ENCODE peak calls at places on chromosomes 2 and 18, in eight cellular contexts. J is lower leg skin, V is uterus, B is foreskin fibroblast, O is A549, G is GM12864, Q is upper lobe of right lung, H is stomach. C is an unnamed sample.
A peak's percentile ranks its signal among the peaks of the same experiment; 100 is the strongest.

GRCh38 chr2:219111375-219112069 is 49.1 kb downstream of the NHEJ1 start:
- DNase-seq in Q (no peak), G (no peak), H (peak; percentile 40), J (no peak), V (no peak), O (no peak), B (no peak), C (no peak)

GRCh38 chr18:57787068-57787682 is 15.9 kb downstream of the ATP8B1 start:
- DNase-seq in V (no peak), H (no peak), O (no peak), Q (no peak), J (no peak), B (no peak), G (no peak), C (no peak)

GRCh38 chr18:46429130-46429529 is 227.9 kb downstream of the LOXHD1 start:
- DNase-seq in G (no peak), V (no peak), H (no peak), Q (no peak), O (no peak), J (no peak), B (no peak), C (no peak)

GRCh38 chr2:7127687-7128086 is 210.5 kb downstream of the RNF144A start:
- DNase-seq in V (no peak), J (no peak), O (no peak), Q (no peak), G (no peak), H (no peak), B (no peak), C (no peak)

GRCh38 chr2:6923319-6923718 is 6.1 kb downstream of the RNF144A start:
- DNase-seq in Q (no peak), J (no peak), V (no peak), O (no peak), B (no peak), H (no peak), G (no peak), C (no peak)

GRCh38 chr2:158546412-158547144 is 89.8 kb downstream of the PKP4 start:
- DNase-seq in G (no peak), O (no peak), Q (no peak), H (no peak), J (no peak), B (no peak), V (no peak), C (no peak)

GRCh38 chr2:173612354-173612753 is 257.7 kb downstream of the CDCA7 start:
- DNase-seq in B (no peak), H (no peak), V (no peak), Q (no peak), O (no peak), J (no peak), G (no peak), C (no peak)

GRCh38 chr2:206004004-206004693 is 81.8 kb downstream of the INO80D start:
- DNase-seq in O (no peak), J (no peak), B (no peak), H (no peak), G (no peak), Q (no peak), V (no peak), C (peak; percentile 35)

GRCh38 chr18:75218524-75218923 is 7.9 kb downstream of the TSHZ1 start:
- DNase-seq in J (no peak), B (no peak), O (no peak), Q (no peak), V (no peak), G (no peak), H (no peak), C (no peak)

GRCh38 chr18:48534364-48534763 is 4.5 kb upstream of the CTIF start:
- DNase-seq in V (no peak), O (no peak), B (peak; percentile 82), J (no peak), Q (no peak), H (no peak), G (no peak), C (peak; percentile 86)

GRCh38 chr2:69184224-69184623 is 171.2 kb downstream of the ANTXR1 start:
- DNase-seq in B (peak; percentile 45), V (no peak), H (no peak), O (no peak), Q (no peak), G (no peak), J (peak; percentile 65), C (no peak)

GRCh38 chr2:31765078-31765835 is 184.5 kb upstream of the SRD5A2 start:
- DNase-seq in J (no peak), O (no peak), B (no peak), H (no peak), Q (no peak), G (no peak), V (no peak), C (no peak)

GRCh38 chr18:3747176-3747973 is 297.4 kb downstream of the TGIF1 start:
- DNase-seq in J (peak; percentile 26), Q (no peak), V (no peak), O (no peak), B (peak; percentile 3), G (no peak), H (no peak), C (peak; percentile 76)

GRCh38 chr2:113061241-113061640 is 2.2 kb downstream of the IL36RN start:
- DNase-seq in J (no peak), Q (no peak), G (no peak), H (no peak), V (no peak), B (no peak), O (no peak), C (no peak)

GRCh38 chr2:209688388-209688787 is 83.2 kb upstream of the UNC80 start:
- DNase-seq in V (no peak), H (no peak), B (no peak), J (no peak), Q (no peak), G (no peak), O (no peak), C (peak; percentile 22)

GRCh38 chr18:11501352-11501751 is 108.0 kb upstream of the SLC35G4 start:
- DNase-seq in B (no peak), Q (no peak), H (no peak), V (no peak), G (no peak), O (no peak), J (no peak), C (no peak)

GRCh38 chr2:172198908-172199307 is 96.2 kb upstream of the DLX2 start:
- DNase-seq in J (no peak), Q (no peak), O (no peak), H (no peak), V (no peak), G (no peak), B (no peak), C (no peak)

GRCh38 chr2:172195836-172196376 is 93.2 kb upstream of the DLX2 start:
- DNase-seq in Q (no peak), H (peak; percentile 46), O (no peak), G (no peak), J (no peak), V (no peak), B (no peak), C (no peak)

GRCh38 chr2:172198361-172198760 is 95.7 kb upstream of the DLX2 start:
- DNase-seq in O (no peak), B (no peak), H (no peak), Q (no peak), G (no peak), V (no peak), J (no peak), C (no peak)

GRCh38 chr2:172193331-172194089 is 90.8 kb upstream of the DLX2 start:
- DNase-seq in H (no peak), Q (no peak), G (no peak), O (no peak), J (no peak), B (no peak), V (no peak), C (no peak)

DNA sequence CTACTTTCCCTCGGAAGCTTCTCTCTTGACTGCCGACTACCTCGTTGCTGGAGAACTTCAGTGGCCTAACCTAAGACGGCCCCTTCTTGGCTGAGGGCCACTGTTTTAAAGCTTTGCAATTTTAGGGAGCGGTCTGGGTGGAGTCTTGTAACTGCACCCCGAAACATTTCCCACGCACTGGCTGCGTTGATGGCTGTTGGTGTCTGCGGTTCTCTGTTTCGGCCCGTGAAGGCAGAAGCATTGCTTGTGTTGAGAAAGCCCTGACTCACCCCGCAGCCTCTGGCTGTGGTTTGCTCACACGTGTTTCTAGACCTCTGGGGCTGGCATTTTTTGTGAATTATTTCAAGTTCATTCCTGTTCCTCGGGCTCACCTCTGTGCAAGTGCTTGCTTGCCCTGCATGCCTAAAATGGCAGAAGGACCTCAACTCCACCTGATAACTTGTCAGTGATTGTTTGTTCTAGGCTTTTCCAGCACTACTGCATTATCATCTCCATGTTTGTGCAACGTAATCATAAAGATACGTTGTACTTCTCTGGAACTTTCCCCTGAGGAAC is 94.1 kb upstream of the DLX2 start:
- DNase-seq in B (peak; percentile 40), H (peak; percentile 46), O (no peak), V (no peak), Q (peak; percentile 68), J (peak; percentile 69), G (no peak), C (peak; percentile 57)
- TF ChIP-seq CTCF in B (no peak), H (no peak), O (no peak), V (no peak), Q (no peak), J (no peak), G (no peak), C (no peak)

GRCh38 chr2:39719317-39719716 is 53.6 kb downstream of the TMEM178A start:
- DNase-seq in Q (no peak), G (no peak), J (no peak), O (no peak), V (no peak), H (no peak), B (no peak), C (no peak)
- H3K4me3 ChIP-seq in Q (no peak overlapping the region), G (no peak overlapping the region), J (no peak overlapping the region), O (no peak overlapping the region), V (no peak overlapping the region), H (no peak overlapping the region), B (no peak overlapping the region), C (no peak overlapping the region)

DNA sequence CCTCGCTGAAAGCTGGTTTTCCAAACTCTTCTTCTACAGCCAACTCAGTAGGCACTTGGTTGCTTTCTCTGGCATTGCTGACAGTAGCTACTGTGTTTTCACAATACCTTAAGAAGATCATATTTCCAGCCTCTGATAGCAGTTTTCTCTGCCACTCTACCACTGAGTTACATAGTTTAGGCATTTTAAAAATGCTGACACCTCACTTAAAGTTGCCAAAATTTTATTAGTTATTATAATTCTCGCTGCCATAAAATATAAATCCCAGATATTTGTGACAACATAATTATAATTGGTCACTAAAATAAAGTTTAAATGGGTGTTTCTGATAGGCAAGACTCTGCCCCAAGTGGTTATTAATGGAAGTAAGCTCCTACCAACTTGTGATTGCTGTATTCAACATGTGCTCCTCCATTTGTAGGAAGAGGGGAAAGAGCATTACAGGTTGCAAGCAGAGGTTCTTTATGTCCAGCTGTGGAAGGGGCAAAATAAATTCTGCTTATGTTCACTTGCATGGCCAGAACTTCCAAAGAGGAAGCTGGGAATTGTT is 1202.8 kb downstream of the CNTNAP5 start:
- DNase-seq in V (no peak), G (no peak), B (no peak), O (no peak), Q (no peak), H (no peak), J (no peak), C (no peak)
- TF ChIP-seq CTCF in V (no peak), G (no peak), B (no peak), O (no peak), Q (peak; percentile 6), H (no peak), J (no peak), C (no peak)

DNA sequence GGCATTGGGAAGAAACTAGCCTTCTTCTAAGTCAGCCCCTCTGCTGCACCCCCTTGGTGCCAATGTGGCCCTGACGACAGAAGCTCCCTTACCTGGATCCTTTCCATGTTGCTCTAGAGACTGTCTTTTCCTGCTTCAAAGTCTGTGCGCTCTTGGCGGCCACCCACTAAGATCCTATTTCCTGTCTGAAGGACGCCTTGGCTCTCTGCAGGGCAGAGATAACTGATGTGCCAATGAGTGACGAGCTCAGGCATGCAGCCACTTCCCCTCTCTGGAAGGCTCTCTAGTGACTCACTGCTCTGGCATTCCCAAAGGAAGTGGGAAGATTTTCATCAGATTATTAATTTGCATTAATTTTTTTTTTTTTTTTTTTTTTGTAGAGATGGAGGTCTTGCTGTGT is 273.5 kb downstream of the CDH20 start:
- DNase-seq in J (peak; percentile 80), H (peak; percentile 40), O (peak; percentile 30), B (peak; percentile 93), Q (peak; percentile 70), G (no peak), V (peak; percentile 77), C (peak; percentile 94)
- H3K4me3 ChIP-seq in J (peak overlapping the region; percentile 9), H (no peak overlapping the region), O (peak overlapping the region; percentile 40), B (peak overlapping the region; percentile 53), Q (peak overlapping the region; percentile 27), G (no peak overlapping the region), V (no peak overlapping the region), C (no peak overlapping the region)